ENCODE peak calls at places on chromosome 2, in six cellular contexts. M is tibial artery, W is lower lobe of right lung, B is Panc1, S is left ventricle myocardium inferior, U is body of pancreas. X is an unnamed sample.

GRCh38 chr2:67041051-67041450 is 356.1 kb upstream of the ETAA1 start:
- DNase-seq in M (no peak), W (no peak), B (no peak), S (no peak), U (no peak), X (no peak)

GRCh38 chr2:17791121-17791902 is 24.9 kb upstream of the MSGN1 start:
- DNase-seq in M (no peak), W (no peak), B (no peak), S (no peak), U (no peak), X (no peak)

GRCh38 chr2:60556441-60556997 is 3.1 kb upstream of the BCL11A start:
- DNase-seq in M (no peak), W (no peak), B (no peak), S (no peak), U (peak; percentile 34), X (no peak)

GRCh38 chr2:235467586-235467985 is 26.3 kb upstream of the AGAP1 start:
- DNase-seq in M (no peak), W (no peak), B (no peak), S (no peak), U (no peak), X (no peak)

GRCh38 chr2:133768261-133769021 is 200.2 kb upstream of the NCKAP5 start:
- DNase-seq in M (no peak), W (no peak), B (no peak), S (peak; percentile 76), U (peak; percentile 68), X (no peak)

GRCh38 chr2:235779444-235779896 is 285.6 kb downstream of the AGAP1 start:
- DNase-seq in M (peak; percentile 55), W (peak; percentile 68), B (peak; percentile 46), S (peak; percentile 62), U (peak; percentile 83), X (peak; percentile 75)

GRCh38 chr2:176534798-176535479 is 265.7 kb downstream of the MTX2 start:
- DNase-seq in M (no peak), W (no peak), B (no peak), S (no peak), U (no peak), X (no peak)

GRCh38 chr2:238166391-238167343 is 7.9 kb downstream of the ERFE start:
- DNase-seq in M (no peak), W (no peak), B (no peak), S (peak; percentile 12), U (no peak), X (no peak)

GRCh38 chr2:210224660-210225460 is at the start of gene ACADL:
- DNase-seq in M (peak; percentile 69), W (peak; percentile 89), B (no peak), S (peak; percentile 53), U (peak; percentile 90), X (peak; percentile 40)

GRCh38 chr2:96552284-96553175 is 16.0 kb downstream of the ARID5A start:
- DNase-seq in M (no peak), W (no peak), B (no peak), S (no peak), U (no peak), X (no peak)

GRCh38 chr2:64212801-64213321 is 68.6 kb upstream of the PELI1 start:
- DNase-seq in M (no peak), W (no peak), B (no peak), S (no peak), U (no peak), X (no peak)

GRCh38 chr2:60486067-60486466 is 67.4 kb downstream of the BCL11A start:
- DNase-seq in M (no peak), W (no peak), B (no peak), S (no peak), U (no peak), X (no peak)

GRCh38 chr2:109242654-109243331 is 113.8 kb downstream of the SH3RF3 start:
- DNase-seq in M (peak; percentile 79), W (no peak), B (no peak), S (peak; percentile 57), U (peak; percentile 29), X (no peak)

GRCh38 chr2:46737577-46737976 is 178.0 kb downstream of the MCFD2 start:
- DNase-seq in M (no peak), W (no peak), B (peak; percentile 12), S (no peak), U (peak; percentile 25), X (peak; percentile 46)

GRCh38 chr2:157404363-157404762 is 39.5 kb downstream of the CYTIP start:
- DNase-seq in M (no peak), W (peak; percentile 24), B (no peak), S (no peak), U (no peak), X (no peak)

GRCh38 chr2:150279673-150280072 is 207.8 kb downstream of the RND3 start:
- DNase-seq in M (no peak), W (no peak), B (no peak), S (no peak), U (no peak), X (no peak)

GRCh38 chr2:216559625-216560156 is 61.0 kb downstream of the RPL37A start:
- DNase-seq in M (no peak), W (no peak), B (no peak), S (no peak), U (no peak), X (no peak)

GRCh38 chr2:209772316-209772715 is 684 bp downstream of the UNC80 start:
- DNase-seq in M (no peak), W (no peak), B (no peak), S (no peak), U (no peak), X (no peak)

GRCh38 chr2:19866741-19867140 is 35.0 kb downstream of the TTC32 start:
- DNase-seq in M (no peak), W (no peak), B (no peak), S (no peak), U (no peak), X (no peak)

GRCh38 chr2:143890799-143891198 is 629.1 kb downstream of the ZEB2 start:
- DNase-seq in M (no peak), W (no peak), B (no peak), S (no peak), U (no peak), X (no peak)

GRCh38 chr2:209523778-209524362 is 100.0 kb downstream of the MAP2 start:
- DNase-seq in M (no peak), W (no peak), B (no peak), S (no peak), U (no peak), X (no peak)

DNA sequence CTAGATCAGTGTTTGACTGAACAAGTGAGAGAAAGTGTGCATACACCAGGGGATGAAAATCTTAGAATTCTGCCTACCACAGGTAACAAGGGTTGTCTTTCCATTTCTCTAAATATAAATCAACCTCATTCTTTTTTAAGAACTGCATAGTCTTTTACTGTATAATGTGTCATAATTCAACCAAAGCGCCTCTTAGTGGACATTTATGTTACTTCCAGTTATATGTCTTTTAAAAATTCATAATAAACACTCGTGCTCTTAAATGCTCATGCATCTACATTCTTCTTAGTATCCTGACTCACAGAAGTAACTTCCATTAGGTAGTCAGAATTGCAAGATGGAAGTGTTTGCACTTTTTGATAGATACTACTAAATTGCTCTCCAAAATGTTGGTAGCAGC is 76.2 kb downstream of the CHRNA1 start:
- DNase-seq in M (no peak), W (no peak), B (no peak), S (no peak), U (no peak), X (no peak)
- TF ChIP-seq CTCF in M (peak; percentile 46), W (peak; percentile 47), B (peak; percentile 58), S (peak; percentile 56), U (peak; percentile 34), X (peak; percentile 28)

GRCh38 chr2:217935901-217936684 is 66.7 kb downstream of the TNS1 start:
- DNase-seq in M (no peak), W (peak; percentile 63), B (no peak), S (peak; percentile 11), U (no peak), X (no peak)
- H3K4me1 ChIP-seq in M (peaks cover 73% of the 10 kb centered on the region), W (peaks cover 99% of the 10 kb centered on the region), B (no peaks in the 10 kb centered on the region), S (peaks cover 100% of the 10 kb centered on the region), U (peaks cover 99% of the 10 kb centered on the region), X (no peaks in the 10 kb centered on the region)

DNA sequence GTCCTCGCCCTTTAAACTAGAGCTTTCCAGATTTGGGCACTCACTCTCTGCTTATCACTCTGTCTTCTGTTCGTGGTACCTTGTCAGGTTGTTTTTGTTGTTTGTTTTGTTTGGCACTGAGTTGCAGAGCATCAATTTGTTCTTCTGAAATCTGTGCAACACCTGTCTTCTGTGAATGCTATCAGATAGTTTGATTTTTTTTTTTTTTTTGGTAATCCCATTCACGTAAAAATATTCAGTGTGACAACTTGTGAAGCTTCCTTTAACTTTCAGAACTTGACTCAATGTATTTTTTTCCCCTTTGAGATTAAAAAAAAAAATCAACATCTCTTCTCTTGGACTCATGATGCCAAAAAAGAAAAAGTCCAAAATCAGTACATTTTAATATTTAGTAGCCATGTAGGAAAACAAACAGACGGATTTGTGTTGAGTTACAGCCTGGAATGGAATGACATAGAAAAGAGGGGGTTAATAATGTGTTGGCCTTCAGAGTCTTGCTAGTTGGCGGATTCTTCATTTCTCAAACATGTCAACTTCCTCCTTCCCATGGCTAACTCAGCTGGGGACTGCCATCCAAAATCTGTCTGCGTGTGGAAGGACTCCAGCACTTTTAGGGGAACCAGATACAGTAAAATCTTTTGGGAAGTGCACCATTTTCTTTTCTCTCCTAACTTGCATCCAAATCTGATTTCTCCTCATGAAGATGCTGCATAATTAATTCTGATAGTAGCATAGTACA is 1.6 kb downstream of the TMEM178A start:
- DNase-seq in M (no peak), W (no peak), B (no peak), S (no peak), U (no peak), X (no peak)
- H3K4me3 ChIP-seq in M (peak overlapping the region; percentile 82), W (peak overlapping the region; percentile 56), B (no peak overlapping the region), S (peak overlapping the region; percentile 81), U (no peak overlapping the region), X (no peak overlapping the region)

DNA sequence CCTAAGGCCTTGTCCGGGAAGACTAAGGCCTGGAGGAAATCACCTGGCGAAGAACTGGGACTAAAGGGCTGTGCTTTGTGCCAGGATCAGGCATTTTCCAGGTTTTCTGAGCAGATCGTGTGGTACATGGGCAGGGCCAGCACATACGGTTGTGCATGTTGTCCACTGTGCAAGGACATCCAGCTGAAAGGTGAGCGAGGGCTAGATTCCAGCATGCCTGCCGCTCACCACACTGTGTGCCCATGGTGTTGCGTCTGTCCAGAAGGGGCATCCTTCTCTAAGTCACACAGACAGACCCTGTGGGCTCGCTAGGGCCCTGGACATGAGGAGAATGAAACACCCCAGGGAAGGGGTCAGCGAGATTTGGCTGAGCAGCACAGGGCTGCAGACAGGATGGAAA is 80.3 kb upstream of the TAF1B start:
- DNase-seq in M (no peak), W (no peak), B (no peak), S (no peak), U (no peak), X (no peak)
- TF ChIP-seq CTCF in M (no peak), W (no peak), B (no peak), S (no peak), U (no peak), X (no peak)

DNA sequence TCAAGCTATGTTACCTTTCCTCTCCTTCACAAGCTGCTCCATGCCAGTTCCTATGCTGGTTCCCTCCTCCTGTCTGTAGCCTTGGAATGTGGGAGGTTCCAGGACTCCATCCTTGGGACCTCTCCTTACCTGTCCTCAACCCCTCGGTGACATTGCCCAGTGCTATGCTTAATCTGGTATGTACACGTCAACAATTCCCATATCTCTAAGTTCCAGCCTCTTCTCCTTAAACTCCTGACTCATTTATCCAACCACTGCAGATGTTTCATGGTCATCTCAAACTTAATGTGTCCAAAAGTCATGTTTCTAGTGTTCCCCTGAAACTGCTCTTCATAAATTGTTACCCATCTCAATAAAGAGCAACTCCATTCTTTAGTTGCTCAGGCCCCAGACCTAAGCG is 160.8 kb downstream of the TNS1 start:
- DNase-seq in M (no peak), W (no peak), B (no peak), S (no peak), U (no peak), X (no peak)
- H3K4me1 ChIP-seq in M (peaks cover 74% of the 10 kb centered on the region), W (peaks cover 85% of the 10 kb centered on the region), B (no peaks in the 10 kb centered on the region), S (peaks cover 99% of the 10 kb centered on the region), U (peaks cover 31% of the 10 kb centered on the region), X (no peaks in the 10 kb centered on the region)